ENCODE peak calls at places on chromosome 14, in six cellular contexts. M, I, E, P, C and D are unnamed samples.

GRCh38 chr14:63051966-63052365 is 6.7 kb upstream of the KCNH5 start:
- DNase-seq in P (no peak), I (no peak), E (no peak), M (no peak), C (no peak), D (no peak)

GRCh38 chr14:84064296-84064695 is 1465.6 kb upstream of the FLRT2 start:
- DNase-seq in C (no peak), P (no peak), I (no peak), E (no peak), M (no peak), D (no peak)

GRCh38 chr14:59869381-59870255 is 958 bp downstream of the RTN1 start:
- DNase-seq in E (peak; percentile 20), I (peak; percentile 7), P (no peak), C (no peak), M (no peak), D (peak; percentile 16)

GRCh38 chr14:85587152-85587697 is 57.3 kb downstream of the FLRT2 start:
- DNase-seq in M (no peak), I (no peak), P (no peak), C (no peak), E (peak; percentile 53), D (no peak)

GRCh38 chr14:22939684-22940083 is 10.5 kb upstream of the PRMT5 start:
- DNase-seq in C (no peak), E (no peak), P (no peak), I (no peak), M (no peak), D (no peak)

GRCh38 chr14:50941151-50941550 is 3.1 kb downstream of the PYGL start:
- DNase-seq in C (no peak), I (no peak), E (no peak), M (no peak), P (no peak), D (peak; percentile 45)

GRCh38 chr14:77151918-77152588 is 10.5 kb upstream of the ZDHHC22 start:
- DNase-seq in E (peak; percentile 78), I (peak; percentile 77), P (no peak), C (no peak), M (no peak), D (peak; percentile 77)

GRCh38 chr14:90388982-90389381 is 7.8 kb upstream of the CALM1 start:
- DNase-seq in M (no peak), E (no peak), I (no peak), C (no peak), P (no peak), D (no peak)

GRCh38 chr14:64000749-64001148 is 147.9 kb downstream of the SYNE2 start:
- DNase-seq in C (no peak), P (no peak), I (no peak), M (no peak), E (no peak), D (no peak)

GRCh38 chr14:96629558-96630222 is 127.5 kb downstream of the PAPOLA start:
- DNase-seq in I (no peak), M (peak; percentile 8), C (no peak), P (no peak), E (no peak), D (no peak)

GRCh38 chr14:74437654-74438053 is 11.6 kb upstream of the SYNDIG1L start:
- DNase-seq in E (no peak), P (no peak), I (no peak), C (no peak), M (no peak), D (no peak)

GRCh38 chr14:23172096-23172495 is 11.4 kb downstream of the SLC7A8 start:
- DNase-seq in P (no peak), C (no peak), I (no peak), E (no peak), M (no peak), D (no peak)

GRCh38 chr14:74579447-74580274 is 32.4 kb downstream of the LTBP2 start:
- DNase-seq in M (no peak), C (no peak), E (no peak), P (no peak), I (no peak), D (peak; percentile 73)

GRCh38 chr14:99213603-99214002 is 58.4 kb downstream of the BCL11B start:
- DNase-seq in E (no peak), M (no peak), C (no peak), P (no peak), I (no peak), D (no peak)

GRCh38 chr14:104373055-104373854 is 206.3 kb upstream of the C14orf180 start:
- DNase-seq in I (peak; percentile 99), E (peak; percentile 24), M (no peak), P (no peak), C (no peak), D (no peak)

GRCh38 chr14:101201535-101202125 is 298.1 kb upstream of the RTL1 start:
- DNase-seq in I (no peak), C (no peak), M (no peak), E (no peak), P (no peak), D (no peak)

GRCh38 chr14:95681153-95681552 is 5.1 kb upstream of the TCL1B start:
- DNase-seq in C (no peak), E (peak; percentile 23), P (no peak), I (peak; percentile 10), M (no peak), D (no peak)

GRCh38 chr14:39169541-39169900 is 612 bp downstream of the TRAPPC6B start:
- DNase-seq in M (no peak), P (no peak), I (no peak), C (no peak), E (no peak), D (peak; percentile 18)

GRCh38 chr14:29092121-29092520 is 325.5 kb downstream of the FOXG1 start:
- DNase-seq in M (no peak), C (no peak), E (no peak), P (no peak), I (no peak), D (no peak)

GRCh38 chr14:81565441-81566290 is 32.0 kb upstream of the SEL1L start:
- DNase-seq in I (peak; percentile 21), M (no peak), E (peak; percentile 37), P (no peak), C (no peak), D (peak; percentile 41)

GRCh38 chr14:54450535-54450934 is 9.4 kb upstream of the CNIH1 start:
- DNase-seq in C (no peak), E (no peak), P (no peak), I (no peak), M (no peak), D (peak; percentile 76)

GRCh38 chr14:94412671-94413638 is 24.6 kb upstream of the SERPINA1 start:
- DNase-seq in M (no peak), C (no peak), I (no peak), E (no peak), P (no peak), D (no peak)

GRCh38 chr14:59283380-59283779 is 94.9 kb downstream of the DAAM1 start:
- DNase-seq in I (no peak), P (no peak), C (no peak), E (no peak), M (no peak), D (peak; percentile 15)

GRCh38 chr14:70359076-70359424 is 433 bp downstream of the COX16 start:
- DNase-seq in C (no peak), I (no peak), P (no peak), M (no peak), E (no peak), D (no peak)

GRCh38 chr14:50351016-50351415 is 38.9 kb downstream of the DMAC2L start:
- DNase-seq in P (no peak), C (no peak), I (no peak), E (no peak), M (no peak), D (peak; percentile 49)

GRCh38 chr14:62682208-62682607 is 363.1 kb downstream of the KCNH5 start:
- DNase-seq in I (no peak), M (no peak), C (no peak), E (no peak), P (no peak), D (no peak)

GRCh38 chr14:94681300-94682060 is 69.3 kb downstream of the SERPINA3 start:
- DNase-seq in I (no peak), P (no peak), C (no peak), M (no peak), E (no peak), D (peak; percentile 57)

GRCh38 chr14:102951799-102952198 is 29.3 kb downstream of the AMN start:
- DNase-seq in M (no peak), I (no peak), E (no peak), P (peak; percentile 69), C (no peak), D (no peak)

GRCh38 chr14:36666416-36667206 is 5.0 kb downstream of the PAX9 start:
- DNase-seq in I (no peak), P (no peak), M (no peak), E (no peak), C (no peak), D (no peak)

GRCh38 chr14:105853907-105854599 is 327.7 kb downstream of the TMEM121 start:
- DNase-seq in C (no peak), I (no peak), P (no peak), M (no peak), E (no peak), D (no peak)

GRCh38 chr14:92900660-92901059 is 22.3 kb upstream of the CHGA start:
- DNase-seq in P (no peak), E (no peak), I (no peak), C (no peak), M (no peak), D (no peak)

GRCh38 chr14:75247286-75247922 is 31.2 kb upstream of the FOS start:
- DNase-seq in I (no peak), C (peak; percentile 16), E (no peak), P (no peak), M (peak; percentile 57), D (no peak)

GRCh38 chr14:37147310-37147875 is 25.0 kb downstream of the SLC25A21 start:
- DNase-seq in I (no peak), M (no peak), C (no peak), E (no peak), P (no peak), D (peak; percentile 20)

GRCh38 chr14:21505009-21505553 is 6.1 kb downstream of the METTL3 start:
- DNase-seq in P (no peak), E (no peak), C (no peak), M (no peak), I (no peak), D (no peak)

GRCh38 chr14:91288876-91289275 is 44.4 kb upstream of the GPR68 start:
- DNase-seq in E (no peak), C (no peak), P (no peak), I (no peak), M (no peak), D (no peak)

GRCh38 chr14:97705976-97706375 is 908.8 kb downstream of the VRK1 start:
- DNase-seq in P (no peak), M (peak; percentile 52), C (no peak), E (no peak), I (no peak), D (no peak)

GRCh38 chr14:22715890-22716289 is 50.6 kb upstream of the OXA1L start:
- DNase-seq in P (no peak), E (no peak), M (no peak), I (no peak), C (no peak), D (no peak)

GRCh38 chr14:89848165-89848564 is 106.4 kb downstream of the EFCAB11 start:
- DNase-seq in P (no peak), E (no peak), C (no peak), M (no peak), I (no peak), D (peak; percentile 32)